ENCODE peak calls at places on chromosomes 13 and 19, in seven cellular contexts. N is WTC11, P is HepG2, O is GM12878, F is HCT116, H is H1, W is K562. J is an unnamed sample.

GRCh38 chr19:32750441-32751055 is 31.0 kb downstream of the TDRD12 start:
- DNase-seq in N (no peak), P (no peak), O (no peak), F (no peak), H (no peak), W (no peak), J (no peak)

GRCh38 chr19:40139533-40140287 is 49.0 kb upstream of the ZNF780A start:
- DNase-seq in N (no peak), P (peak; percentile 35), O (no peak), F (peak; percentile 48), H (no peak), W (peak; percentile 42), J (peak; percentile 50)

GRCh38 chr19:17862711-17863519 is 3.2 kb downstream of the RPL18A start:
- DNase-seq in N (no peak), P (no peak), O (no peak), F (no peak), H (no peak), W (peak; percentile 3), J (no peak)

GRCh38 chr13:37460211-37460610 is 138.4 kb downstream of the POSTN start:
- DNase-seq in N (no peak), P (no peak), O (no peak), F (no peak), H (no peak), W (no peak), J (no peak)

GRCh38 chr13:45333973-45334922 is 6.7 kb downstream of the TPT1 start:
- DNase-seq in N (no peak), P (no peak), O (no peak), F (no peak), H (no peak), W (no peak), J (no peak)

GRCh38 chr13:73996569-73996968 is 137.6 kb downstream of the KLF12 start:
- DNase-seq in N (no peak), P (no peak), O (no peak), F (no peak), H (no peak), W (no peak), J (no peak)

GRCh38 chr19:48355555-48355954 is 8.2 kb downstream of the TMEM143 start:
- DNase-seq in N (no peak), P (no peak), O (no peak), F (no peak), H (no peak), W (no peak), J (no peak)

GRCh38 chr19:39052846-39053245 is 20.5 kb upstream of the FBXO27 start:
- DNase-seq in N (no peak), P (no peak), O (no peak), F (no peak), H (no peak), W (no peak), J (no peak)

GRCh38 chr13:111926501-111927180 is 140.3 kb upstream of the SOX1 start:
- DNase-seq in N (no peak), P (no peak), O (no peak), F (no peak), H (no peak), W (no peak), J (no peak)

GRCh38 chr19:15123900-15124299 is 16.7 kb downstream of the SYDE1 start:
- DNase-seq in N (no peak), P (no peak), O (no peak), F (no peak), H (no peak), W (no peak), J (no peak)

GRCh38 chr13:37526710-37527446 is 71.7 kb downstream of the POSTN start:
- DNase-seq in N (no peak), P (no peak), O (no peak), F (no peak), H (no peak), W (no peak), J (no peak)

GRCh38 chr19:10010939-10011338 is 635 bp upstream of the COL5A3 start:
- DNase-seq in N (no peak), P (no peak), O (no peak), F (no peak), H (no peak), W (no peak), J (no peak)

GRCh38 chr19:10009269-10009665 is 1.0 kb downstream of the COL5A3 start:
- DNase-seq in N (peak; percentile 79), P (no peak), O (no peak), F (no peak), H (no peak), W (peak; percentile 95), J (peak; percentile 69)

GRCh38 chr19:10011974-10012373 is 1.3 kb upstream of the RDH8 start:
- DNase-seq in N (no peak), P (no peak), O (no peak), F (no peak), H (no peak), W (no peak), J (no peak)

GRCh38 chr19:10009714-10010224 is 535 bp downstream of the COL5A3 start:
- DNase-seq in N (no peak), P (no peak), O (no peak), F (no peak), H (no peak), W (no peak), J (no peak)

GRCh38 chr19:10010247-10010691 is at the start of gene COL5A3:
- DNase-seq in N (peak; percentile 49), P (no peak), O (no peak), F (no peak), H (no peak), W (peak; percentile 39), J (no peak)
- TF ChIP-seq SP1 in N (no peak), P (no peak), O (no peak), F (no peak), H (no peak), W (no peak), J (no peak)

GRCh38 chr13:82088781-82089180 is 1747.9 kb upstream of the SPRY2 start:
- DNase-seq in N (no peak), P (no peak), O (no peak), F (no peak), H (no peak), W (no peak), J (no peak)
- TF ChIP-seq SP1 in N (no peak), P (no peak), O (no peak), F (no peak), H (no peak), W (no peak), J (no peak)

GRCh38 chr13:50403311-50403710 is 388.1 kb downstream of the KCNRG start:
- DNase-seq in N (no peak), P (peak; percentile 78), O (no peak), F (no peak), H (no peak), W (no peak), J (no peak)

GRCh38 chr13:50404769-50405168 is 389.5 kb downstream of the KCNRG start:
- DNase-seq in N (no peak), P (no peak), O (no peak), F (no peak), H (no peak), W (no peak), J (no peak)

GRCh38 chr13:50400930-50401553 is 385.8 kb downstream of the KCNRG start:
- DNase-seq in N (no peak), P (peak; percentile 5), O (no peak), F (no peak), H (no peak), W (no peak), J (no peak)

GRCh38 chr13:50400035-50400726 is 384.9 kb downstream of the KCNRG start:
- DNase-seq in N (no peak), P (no peak), O (no peak), F (no peak), H (no peak), W (no peak), J (no peak)

GRCh38 chr13:50401721-50402510 is 386.7 kb downstream of the KCNRG start:
- DNase-seq in N (no peak), P (no peak), O (no peak), F (no peak), H (no peak), W (no peak), J (no peak)
- TF ChIP-seq SP1 in N (no peak), P (no peak), O (no peak), F (no peak), H (no peak), W (no peak), J (no peak)

GRCh38 chr13:87953381-87953780 is 282.2 kb downstream of the SLITRK5 start:
- DNase-seq in N (no peak), P (no peak), O (no peak), F (no peak), H (no peak), W (no peak), J (no peak)
- TF ChIP-seq SP1 in N (no peak), P (no peak), O (no peak), F (no peak), H (no peak), W (no peak), J (no peak)

DNA sequence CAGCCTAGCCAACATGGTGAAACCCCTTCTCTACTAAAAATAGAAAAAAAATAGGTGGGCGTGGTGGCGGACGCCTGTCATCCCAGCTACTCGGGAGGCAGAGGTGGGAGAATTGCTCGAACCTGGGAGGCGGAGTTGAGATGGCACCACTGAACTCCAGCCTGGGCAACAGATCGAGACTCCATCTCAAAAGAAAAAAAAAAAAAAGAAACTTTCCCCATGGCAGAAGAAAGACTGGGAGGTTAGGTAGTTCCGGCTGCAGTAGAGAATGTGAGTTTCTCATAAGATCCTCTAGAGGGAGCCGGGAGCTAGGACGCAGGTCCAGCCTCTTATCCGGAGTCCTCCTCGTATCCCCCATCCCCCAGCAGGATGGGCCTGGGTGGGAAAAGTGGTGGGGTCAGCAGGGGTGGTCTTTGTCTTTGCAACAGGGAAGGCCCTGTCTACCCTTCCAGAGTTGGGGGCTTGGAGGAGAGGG is 13.2 kb upstream of the CREB3L3 start:
- DNase-seq in N (peak; percentile 61), P (peak; percentile 70), O (no peak), F (peak; percentile 79), H (peak; percentile 38), W (peak; percentile 78), J (peak; percentile 85)
- TF ChIP-seq SP1 in N (peak; percentile 14), P (no peak), O (no peak), F (no peak), H (no peak), W (no peak), J (no peak)